ENCODE peak calls at places on chromosome 13, in five cellular contexts. J is psoas muscle, H is left ventricle myocardium inferior, O is tibial nerve, S is cardiac muscle cell. V is an unnamed sample.

GRCh38 chr13:85806553-85807175 is 7.4 kb upstream of the SLITRK6 start:
- DNase-seq in J (no peak), H (no peak), O (no peak), S (peak; percentile 75), V (no peak)

GRCh38 chr13:26697069-26697955 is 63.3 kb downstream of the GPR12 start:
- DNase-seq in J (no peak), H (no peak), O (no peak), S (no peak), V (no peak)

GRCh38 chr13:95354680-95355487 is 53.6 kb upstream of the ABCC4 start:
- DNase-seq in J (no peak), H (no peak), O (no peak), S (peak; percentile 25), V (no peak)

GRCh38 chr13:32125221-32125621 is 93.6 kb downstream of the FRY start:
- DNase-seq in J (no peak), H (no peak), O (no peak), S (peak; percentile 71), V (no peak)

GRCh38 chr13:73913043-73913740 is 221.0 kb downstream of the KLF12 start:
- DNase-seq in J (no peak), H (no peak), O (no peak), S (peak; percentile 54), V (no peak)

GRCh38 chr13:66414196-66414800 is 815.8 kb downstream of the PCDH9 start:
- DNase-seq in J (no peak), H (no peak), O (no peak), S (no peak), V (no peak)

GRCh38 chr13:80881495-80882482 is 540.9 kb upstream of the SPRY2 start:
- DNase-seq in J (no peak), H (no peak), O (no peak), S (peak; percentile 41), V (no peak)

GRCh38 chr13:50531917-50532899 is 311.3 kb downstream of the DLEU7 start:
- DNase-seq in J (no peak), H (no peak), O (no peak), S (peak; percentile 67), V (no peak)

GRCh38 chr13:19305434-19305833 is 123.8 kb upstream of the TUBA3C start:
- DNase-seq in J (no peak), H (no peak), O (no peak), S (no peak), V (no peak)

GRCh38 chr13:57030671-57031070 is 110.0 kb upstream of the PRR20A start:
- DNase-seq in J (no peak), H (no peak), O (no peak), S (no peak), V (no peak)

GRCh38 chr13:90238433-90238832 is 1109.1 kb upstream of the MIR17HG start:
- DNase-seq in J (no peak), H (no peak), O (no peak), S (peak; percentile 75), V (no peak)

GRCh38 chr13:77918391-77919261 is at the start of gene EDNRB:
- DNase-seq in J (peak; percentile 41), H (peak; percentile 59), O (peak; percentile 28), S (peak; percentile 52), V (peak; percentile 67)

GRCh38 chr13:107421951-107422350 is 793.4 kb downstream of the LIG4 start:
- DNase-seq in J (no peak), H (no peak), O (no peak), S (peak; percentile 20), V (no peak)

GRCh38 chr13:37040789-37041188 is 18.7 kb downstream of the SUPT20H start:
- DNase-seq in J (no peak), H (no peak), O (no peak), S (no peak), V (no peak)

GRCh38 chr13:105345116-105345515 is 1190.3 kb downstream of the EFNB2 start:
- DNase-seq in J (no peak), H (no peak), O (no peak), S (no peak), V (no peak)

GRCh38 chr13:29964181-29964845 is 113.9 kb upstream of the UBL3 start:
- DNase-seq in J (no peak), H (no peak), O (no peak), S (no peak), V (no peak)

GRCh38 chr13:25292301-25292700 is 5.0 kb upstream of the MTMR6 start:
- DNase-seq in J (peak; percentile 14), H (no peak), O (no peak), S (peak; percentile 21), V (no peak)

GRCh38 chr13:43516401-43516826 is 270.4 kb downstream of the ENOX1 start:
- DNase-seq in J (no peak), H (no peak), O (no peak), S (peak; percentile 90), V (no peak)

GRCh38 chr13:27421101-27421881 is 3.1 kb upstream of the GTF3A start:
- DNase-seq in J (no peak), H (no peak), O (no peak), S (no peak), V (no peak)

GRCh38 chr13:72507394-72508199 is 219.8 kb downstream of the MZT1 start:
- DNase-seq in J (no peak), H (no peak), O (no peak), S (peak; percentile 7), V (no peak)

GRCh38 chr13:82747948-82748347 is 1134.3 kb downstream of the SLITRK1 start:
- DNase-seq in J (no peak), H (no peak), O (no peak), S (peak; percentile 2), V (no peak)

GRCh38 chr13:85698236-85698635 is 101.0 kb downstream of the SLITRK6 start:
- DNase-seq in J (no peak), H (no peak), O (no peak), S (no peak), V (no peak)

GRCh38 chr13:30266751-30267150 is 40.6 kb downstream of the KATNAL1 start:
- DNase-seq in J (no peak), H (no peak), O (no peak), S (no peak), V (no peak)

GRCh38 chr13:54640719-54641118 is 1612.1 kb downstream of the OLFM4 start:
- DNase-seq in J (no peak), H (no peak), O (no peak), S (no peak), V (no peak)

GRCh38 chr13:60590775-60591174 is 193.8 kb downstream of the TDRD3 start:
- DNase-seq in J (no peak), H (no peak), O (no peak), S (no peak), V (no peak)

GRCh38 chr13:44231786-44232516 is 141.7 kb upstream of the SERP2 start:
- DNase-seq in J (peak; percentile 72), H (no peak), O (peak; percentile 49), S (peak; percentile 87), V (peak; percentile 89)

GRCh38 chr13:98189841-98190505 is 12.9 kb upstream of the RNF113B start:
- DNase-seq in J (no peak), H (peak; percentile 41), O (no peak), S (peak; percentile 34), V (no peak)

GRCh38 chr13:73793361-73793760 is 340.8 kb downstream of the KLF12 start:
- DNase-seq in J (no peak), H (no peak), O (no peak), S (no peak), V (no peak)

GRCh38 chr13:111789420-111789819 is 277.5 kb upstream of the SOX1 start:
- DNase-seq in J (no peak), H (no peak), O (no peak), S (no peak), V (no peak)

GRCh38 chr13:80217614-80218456 is 123.1 kb downstream of the SPRY2 start:
- DNase-seq in J (no peak), H (no peak), O (no peak), S (peak; percentile 92), V (no peak)

GRCh38 chr13:46195017-46195416 is 13.0 kb upstream of the LCP1 start:
- DNase-seq in J (no peak), H (no peak), O (no peak), S (no peak), V (no peak)
- H3K4me1 ChIP-seq in J (no peaks in the 10 kb centered on the region), H (no peaks in the 10 kb centered on the region), O (no peaks in the 10 kb centered on the region), S (peaks cover 6% of the 10 kb centered on the region), V (no peaks in the 10 kb centered on the region)

DNA sequence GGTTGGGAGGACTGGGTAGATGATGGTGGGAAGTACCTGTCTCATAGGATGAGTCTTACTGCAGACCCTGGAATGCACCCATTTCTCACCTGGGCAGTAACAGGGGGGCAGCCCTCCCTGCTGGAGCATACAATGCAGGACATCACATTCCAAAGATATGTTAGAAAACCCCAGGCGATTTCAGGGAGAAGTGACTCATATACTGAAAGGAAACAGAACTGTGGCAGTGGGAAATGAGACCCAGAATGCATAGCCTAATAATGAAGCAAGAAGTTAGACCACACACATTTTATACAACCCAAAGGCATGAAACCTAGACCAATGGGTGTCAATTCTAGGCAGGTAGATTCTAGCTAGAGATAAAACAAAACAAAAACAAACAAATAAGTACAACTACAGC is 402.7 kb downstream of the IRS2 start:
- DNase-seq in J (no peak), H (no peak), O (no peak), S (peak; percentile 54), V (no peak)
- H3K27ac ChIP-seq in J (no peak overlapping the region), H (no peak overlapping the region), O (no peak overlapping the region), S (no peak overlapping the region), V (no peak overlapping the region)

GRCh38 chr13:21696865-21697448 is 26.1 kb downstream of the FGF9 start:
- DNase-seq in J (no peak), H (no peak), O (no peak), S (no peak), V (no peak)

GRCh38 chr13:21695536-21695935 is 24.7 kb downstream of the FGF9 start:
- DNase-seq in J (no peak), H (no peak), O (no peak), S (no peak), V (no peak)

GRCh38 chr13:21691500-21691899 is 20.6 kb downstream of the FGF9 start:
- DNase-seq in J (no peak), H (no peak), O (no peak), S (no peak), V (no peak)

GRCh38 chr13:21691928-21692327 is 21.1 kb downstream of the FGF9 start:
- DNase-seq in J (no peak), H (no peak), O (no peak), S (no peak), V (no peak)

GRCh38 chr13:21694831-21695230 is 24.0 kb downstream of the FGF9 start:
- DNase-seq in J (no peak), H (peak; percentile 52), O (no peak), S (no peak), V (no peak)
- TF ChIP-seq CTCF in J (no peak), H (no peak), O (no peak), S (no peak), V (no peak)

DNA sequence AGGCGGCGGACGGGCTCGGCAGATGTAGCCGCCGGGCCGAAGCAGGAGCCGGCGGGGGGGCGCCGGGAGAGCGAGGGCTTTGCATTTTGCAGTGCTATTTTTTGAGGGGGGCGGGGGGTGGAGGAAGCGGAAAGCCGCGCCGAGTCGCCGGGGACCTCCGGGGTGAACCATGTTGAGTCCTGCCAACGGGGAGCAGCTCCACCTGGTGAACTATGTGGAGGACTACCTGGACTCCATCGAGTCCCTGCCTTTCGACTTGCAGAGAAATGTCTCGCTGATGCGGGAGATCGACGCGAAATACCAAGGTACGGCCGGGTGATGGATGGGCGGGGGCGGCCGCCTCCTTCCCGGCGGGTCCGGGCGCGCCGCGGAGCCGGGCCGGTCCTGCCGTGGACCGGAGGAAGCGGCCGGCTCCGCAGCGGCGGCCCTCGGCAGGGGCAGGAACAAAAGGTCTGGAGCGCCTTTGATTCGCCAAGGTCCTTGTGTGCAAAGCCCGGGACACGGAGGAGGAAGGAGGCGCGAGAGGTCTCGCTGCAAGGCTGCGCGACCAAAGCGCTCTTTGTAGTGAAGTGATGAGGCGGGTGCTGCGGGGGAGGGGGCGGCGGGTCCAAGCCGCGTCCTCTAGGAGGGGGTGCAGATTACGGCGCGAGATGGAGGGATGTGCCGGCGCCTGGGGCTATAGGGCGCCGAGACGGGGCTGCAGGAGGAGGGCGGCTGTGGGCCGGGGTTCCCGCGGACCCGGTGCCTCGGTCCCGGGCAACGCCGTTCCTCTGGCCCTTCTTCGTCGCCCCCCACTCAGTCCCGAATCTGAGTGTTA is 689 bp downstream of the ING1 start:
- DNase-seq in J (peak; percentile 54), H (peak; percentile 49), O (peak; percentile 31), S (peak; percentile 58), V (peak; percentile 58)
- H3K4me1 ChIP-seq in J (peaks cover 29% of the 10 kb centered on the region), H (peaks cover 62% of the 10 kb centered on the region), O (peaks cover 16% of the 10 kb centered on the region), S (peaks cover 13% of the 10 kb centered on the region), V (peaks cover 4% of the 10 kb centered on the region)